ENCODE peak calls at places on chromosomes 11 and 22, in eight cellular contexts. D is stimulated activated CD8-positive, alpha-beta memory T cell treated with anti-CD3 and anti-CD28 coated beads, Interleukin-2, amount 100 ng/mL, for 1 hour; P is transverse colon; R is pulmonary artery endothelial cell; C is Kasumi-1; T is GM03348; I is EH; J is RKO. Y is an unnamed sample.

GRCh38 chr11:72072348-72072747 is 8.0 kb downstream of the NUMA1 start:
- DNase-seq in D (no peak), P (no peak), R (peak; percentile 60), C (no peak), T (peak; percentile 72), I (peak; percentile 88), J (peak; percentile 80), Y (no peak)

GRCh38 chr11:71504526-71504925 is 22.5 kb upstream of the KRTAP5-7 start:
- DNase-seq in D (no peak), P (no peak), R (no peak), C (no peak), T (no peak), I (no peak), J (no peak), Y (no peak)

GRCh38 chr11:72114570-72114969 is 2.1 kb upstream of the ANAPC15 start:
- DNase-seq in D (no peak), P (no peak), R (no peak), C (no peak), T (no peak), I (peak; percentile 40), J (no peak), Y (no peak)

GRCh38 chr22:37284807-37285355 is 2.6 kb downstream of the CYTH4 start:
- DNase-seq in D (no peak), P (peak; percentile 63), R (no peak), C (peak; percentile 99), T (no peak), I (no peak), J (no peak), Y (peak; percentile 63)

GRCh38 chr11:101476186-101476585 is 107.6 kb downstream of the TRPC6 start:
- DNase-seq in D (no peak), P (no peak), R (no peak), C (no peak), T (no peak), I (no peak), J (no peak), Y (no peak)

GRCh38 chr22:45602004-45602733 is 69.5 kb upstream of the ATXN10 start:
- DNase-seq in D (no peak), P (no peak), R (no peak), C (no peak), T (no peak), I (no peak), J (no peak), Y (no peak)

GRCh38 chr22:23219787-23220484 is 39.6 kb downstream of the BCR start:
- DNase-seq in D (no peak), P (peak; percentile 35), R (no peak), C (peak; percentile 88), T (peak; percentile 50), I (peak; percentile 73), J (peak; percentile 11), Y (peak; percentile 48)

GRCh38 chr11:134425816-134426536 is 13.9 kb upstream of the B3GAT1 start:
- DNase-seq in D (no peak), P (no peak), R (no peak), C (no peak), T (no peak), I (no peak), J (no peak), Y (no peak)

GRCh38 chr11:59115556-59115955 is 8.5 kb downstream of the FAM111B start:
- DNase-seq in D (no peak), P (no peak), R (no peak), C (no peak), T (no peak), I (no peak), J (no peak), Y (no peak)

GRCh38 chr11:116261616-116262015 is 511.2 kb downstream of the BUD13 start:
- DNase-seq in D (no peak), P (no peak), R (no peak), C (no peak), T (no peak), I (no peak), J (no peak), Y (no peak)

GRCh38 chr22:32020117-32020516 is 22.9 kb upstream of the SLC5A1 start:
- DNase-seq in D (no peak), P (no peak), R (no peak), C (no peak), T (no peak), I (peak; percentile 83), J (peak; percentile 92), Y (no peak)

GRCh38 chr22:44909241-44909640 is 100.6 kb downstream of the PHF21B start:
- DNase-seq in D (no peak), P (no peak), R (no peak), C (no peak), T (no peak), I (no peak), J (no peak), Y (no peak)

GRCh38 chr22:50182176-50183081 is 3.3 kb upstream of the TRABD start:
- DNase-seq in D (no peak), P (peak; percentile 66), R (no peak), C (no peak), T (no peak), I (no peak), J (no peak), Y (peak; percentile 61)

GRCh38 chr11:2689551-2690260 is 10.1 kb downstream of the KCNQ1OT1 start:
- DNase-seq in D (no peak), P (no peak), R (no peak), C (no peak), T (no peak), I (no peak), J (no peak), Y (peak; percentile 24)

GRCh38 chr22:19756288-19757128 is 4.1 kb upstream of the TBX1 start:
- DNase-seq in D (peak; percentile 39), P (peak; percentile 71), R (no peak), C (peak; percentile 8), T (peak; percentile 72), I (peak; percentile 34), J (peak; percentile 51), Y (no peak)

GRCh38 chr11:45147871-45148270 is 1.4 kb downstream of the PRDM11 start:
- DNase-seq in D (no peak), P (no peak), R (no peak), C (no peak), T (no peak), I (no peak), J (no peak), Y (no peak)

GRCh38 chr11:64234840-64235379 is 526 bp downstream of the VEGFB start:
- DNase-seq in D (no peak), P (peak; percentile 77), R (no peak), C (no peak), T (peak; percentile 74), I (peak; percentile 34), J (peak; percentile 51), Y (peak; percentile 72)

GRCh38 chr11:48047616-48048015 is 67.3 kb downstream of the PTPRJ start:
- DNase-seq in D (no peak), P (no peak), R (no peak), C (no peak), T (no peak), I (peak; percentile 73), J (no peak), Y (no peak)

GRCh38 chr11:125625225-125625593 is 246 bp downstream of the CHEK1 start:
- DNase-seq in D (no peak), P (no peak), R (no peak), C (peak; percentile 57), T (no peak), I (no peak), J (no peak), Y (no peak)